ENCODE peak calls at places on chromosomes 4 and X, in seven cellular contexts. W is HCT116, O is stomach, Q is right lobe of liver, N is transverse colon, U is IMR-90, E is A549. Z is an unnamed sample.

GRCh38 chrX:65668362-65669310 is 1.2 kb downstream of the MSN start:
- DNase-seq in E (peak), Q (peak), U (peak), N (peak), O (peak), W (peak), Z (peak)

GRCh38 chr4:89619230-89619962 is 217.6 kb downstream of the SNCA start:
- DNase-seq in E (no peak), N (no peak), W (no peak), Q (no peak), U (no peak), O (no peak), Z (no peak)

GRCh38 chrX:23662853-23663252 is 4.4 kb upstream of the PRDX4 start:
- DNase-seq in E (no peak), W (no peak), O (no peak), N (no peak), U (peak), Q (no peak), Z (no peak)

GRCh38 chrX:3550160-3550765 is 163.2 kb downstream of the PRKX start:
- DNase-seq in E (peak), U (no peak), O (no peak), N (peak), Q (no peak), W (no peak), Z (no peak)

GRCh38 chr4:94177822-94178221 is 29.8 kb upstream of the SMARCAD1 start:
- DNase-seq in U (no peak), Q (no peak), W (no peak), E (no peak), N (no peak), O (no peak), Z (no peak)

GRCh38 chrX:115147220-115147619 is 42.0 kb upstream of the RBMXL3 start:
- DNase-seq in W (peak), O (no peak), Q (no peak), N (no peak), U (peak), E (peak), Z (no peak)

GRCh38 chr4:186032259-186032658 is 36.7 kb upstream of the TLR3 start:
- DNase-seq in U (no peak), Q (no peak), N (no peak), O (no peak), E (no peak), W (no peak), Z (no peak)

GRCh38 chrX:108435261-108435660 is 3.0 kb downstream of the COL4A6 start:
- DNase-seq in W (no peak), Q (no peak), N (no peak), O (no peak), U (no peak), E (no peak), Z (no peak)

GRCh38 chrX:8191022-8191421 is 20.0 kb upstream of the VCX2 start:
- DNase-seq in Q (no peak), O (no peak), N (peak), E (no peak), W (no peak), U (no peak), Z (no peak)

GRCh38 chr4:92198711-92199110 is 105.1 kb upstream of the GRID2 start:
- DNase-seq in U (peak), E (no peak), O (no peak), W (no peak), Q (no peak), N (no peak), Z (no peak)

GRCh38 chr4:1578301-1578781 is 105.8 kb downstream of the FAM53A start:
- DNase-seq in N (no peak), O (no peak), E (no peak), Q (no peak), W (no peak), U (no peak), Z (no peak)

GRCh38 chr4:56698329-56698728 is 17.2 kb upstream of the HOPX start:
- DNase-seq in N (no peak), O (no peak), E (no peak), W (no peak), Q (no peak), U (peak), Z (no peak)

GRCh38 chr4:158172196-158172557 is 648 bp downstream of the GASK1B start:
- DNase-seq in Q (no peak), O (no peak), U (peak), W (no peak), E (no peak), N (no peak), Z (no peak)

GRCh38 chr4:87375719-87376291 is 15.2 kb downstream of the HSD17B11 start:
- DNase-seq in O (peak), W (peak), Q (no peak), E (no peak), N (no peak), U (peak), Z (peak)

GRCh38 chr4:125728568-125728967 is 413.8 kb downstream of the FAT4 start:
- DNase-seq in N (no peak), W (no peak), E (peak), Q (no peak), U (peak), O (no peak), Z (no peak)

GRCh38 chrX:129520151-129520550 is 3.1 kb downstream of the SMARCA1 start:
- DNase-seq in N (no peak), Q (no peak), E (no peak), U (no peak), W (no peak), O (no peak), Z (no peak)

GRCh38 chrX:129525162-129525561 is 1.9 kb upstream of the SMARCA1 start:
- DNase-seq in W (no peak), Q (no peak), O (no peak), N (no peak), U (no peak), E (no peak), Z (no peak)

GRCh38 chrX:129523076-129524055 is at the start of gene SMARCA1:
- DNase-seq in N (peak), U (peak), O (peak), Q (peak), E (peak), W (peak), Z (peak)

GRCh38 chrX:129524250-129524850 is 1.1 kb upstream of the SMARCA1 start:
- DNase-seq in N (no peak), Q (no peak), E (no peak), O (no peak), W (no peak), U (no peak), Z (no peak)

GRCh38 chrX:129522184-129523059 is 868 bp downstream of the SMARCA1 start:
- DNase-seq in O (peak), U (peak), W (peak), N (peak), Q (peak), E (peak), Z (peak)
- TF ChIP-seq CTCF in O (no peak), U (peak), W (no peak), N (no peak), Q (no peak), E (no peak), Z (no peak)

GRCh38 chrX:153334654-153335295 is 822 bp downstream of the ZNF275 start:
- DNase-seq in E (no peak), U (no peak), N (no peak), Q (no peak), O (no peak), W (no peak), Z (peak)

GRCh38 chrX:153336988-153337387 is 3.0 kb downstream of the ZNF275 start:
- DNase-seq in N (no peak), E (no peak), W (no peak), U (no peak), Q (no peak), O (no peak), Z (no peak)

GRCh38 chrX:153336128-153336894 is 2.4 kb downstream of the ZNF275 start:
- DNase-seq in Q (no peak), E (no peak), W (no peak), U (no peak), N (no peak), O (no peak), Z (no peak)

GRCh38 chrX:153333271-153333670 is 682 bp upstream of the ZNF275 start:
- DNase-seq in N (no peak), W (no peak), E (no peak), U (peak), Q (no peak), O (no peak), Z (no peak)

GRCh38 chrX:153333821-153334653 is at the start of gene ZNF275:
- DNase-seq in N (peak), Q (peak), W (peak), O (peak), U (peak), E (peak), Z (peak)
- TF ChIP-seq POLR2A in N (no peak), Q (peak), W (peak), O (no peak), U (peak), E (peak), Z (peak)

GRCh38 chrX:54891573-54891972 is 29.1 kb upstream of the TRO start:
- DNase-seq in N (peak), E (peak), U (peak), W (peak), Q (no peak), O (no peak), Z (no peak)
- TF ChIP-seq CTCF in N (peak), E (peak), U (peak), W (peak), Q (peak), O (no peak), Z (no peak)

GRCh38 chrX:123764967-123765871 is 32.4 kb upstream of the THOC2 start:
- DNase-seq in W (peak), N (peak), E (peak), Q (peak), U (peak), O (peak), Z (peak)
- TF ChIP-seq POLR2A in W (no peak), N (no peak), E (peak), Q (no peak), U (no peak), O (no peak), Z (no peak)

GRCh38 chr4:73798842-73799241 is 37.6 kb upstream of the CXCL6 start:
- DNase-seq in Q (no peak), O (no peak), U (no peak), N (no peak), E (no peak), W (no peak), Z (no peak)
- TF ChIP-seq CTCF in Q (no peak), O (no peak), U (no peak), N (no peak), E (no peak), W (no peak), Z (no peak)

GRCh38 chrX:119690921-119691716 is 1.8 kb downstream of the SEPTIN6 start:
- DNase-seq in Q (peak), O (no peak), W (no peak), N (peak), E (no peak), U (peak), Z (no peak)
- TF ChIP-seq POLR2A in Q (no peak), O (no peak), W (no peak), N (no peak), E (no peak), U (no peak), Z (no peak)